ENCODE peak calls at places on chromosomes 2 and 18, in seven cellular contexts. One of them, this sample, is unnamed.

GRCh38 chr18:13621886-13622619 is 104.3 kb downstream of the FAM210A start:
- DNase-seq in AG10803: no peak
- DNase-seq in progenitor cell of endocrine pancreas: no peak
- DNase-seq in C1 segment of cervical spinal cord: no peak
- DNase-seq in SHP77 treated with DMSO at 0.1 percent for 48 hours: no peak
- DNase-seq in dermis blood vessel endothelial cell: no peak
- DNase-seq in activated CD4-positive, alpha-beta T cell treated with anti-CD3 and anti-CD28 coated beads, Interleukin-2, amount 50 U/mL, for 48 hours: no peak
- DNase-seq in this sample: no peak

GRCh38 chr2:33108483-33109443 is 162.0 kb downstream of the LTBP1 start:
- DNase-seq in AG10803: peak
- DNase-seq in progenitor cell of endocrine pancreas: no peak
- DNase-seq in C1 segment of cervical spinal cord: no peak
- DNase-seq in SHP77 treated with DMSO at 0.1 percent for 48 hours: no peak
- DNase-seq in dermis blood vessel endothelial cell: peak
- DNase-seq in activated CD4-positive, alpha-beta T cell treated with anti-CD3 and anti-CD28 coated beads, Interleukin-2, amount 50 U/mL, for 48 hours: no peak
- DNase-seq in this sample: peak

GRCh38 chr2:178479758-178480226 is 465 bp upstream of the PLEKHA3 start:
- DNase-seq in AG10803: no peak
- DNase-seq in progenitor cell of endocrine pancreas: no peak
- DNase-seq in C1 segment of cervical spinal cord: no peak
- DNase-seq in SHP77 treated with DMSO at 0.1 percent for 48 hours: no peak
- DNase-seq in dermis blood vessel endothelial cell: no peak
- DNase-seq in activated CD4-positive, alpha-beta T cell treated with anti-CD3 and anti-CD28 coated beads, Interleukin-2, amount 50 U/mL, for 48 hours: no peak
- DNase-seq in this sample: no peak

GRCh38 chr18:47077111-47077510 is 41.7 kb upstream of the ELOA2 start:
- DNase-seq in AG10803: no peak
- DNase-seq in progenitor cell of endocrine pancreas: no peak
- DNase-seq in C1 segment of cervical spinal cord: no peak
- DNase-seq in SHP77 treated with DMSO at 0.1 percent for 48 hours: no peak
- DNase-seq in dermis blood vessel endothelial cell: no peak
- DNase-seq in activated CD4-positive, alpha-beta T cell treated with anti-CD3 and anti-CD28 coated beads, Interleukin-2, amount 50 U/mL, for 48 hours: no peak
- DNase-seq in this sample: no peak

GRCh38 chr2:142435847-142436246 is 305.0 kb upstream of the LRP1B start:
- DNase-seq in AG10803: no peak
- DNase-seq in progenitor cell of endocrine pancreas: no peak
- DNase-seq in C1 segment of cervical spinal cord: no peak
- DNase-seq in SHP77 treated with DMSO at 0.1 percent for 48 hours: no peak
- DNase-seq in dermis blood vessel endothelial cell: no peak
- DNase-seq in activated CD4-positive, alpha-beta T cell treated with anti-CD3 and anti-CD28 coated beads, Interleukin-2, amount 50 U/mL, for 48 hours: no peak
- DNase-seq in this sample: no peak

GRCh38 chr2:169162613-169163012 is 93.2 kb downstream of the DHRS9 start:
- DNase-seq in AG10803: no peak
- DNase-seq in progenitor cell of endocrine pancreas: no peak
- DNase-seq in C1 segment of cervical spinal cord: no peak
- DNase-seq in SHP77 treated with DMSO at 0.1 percent for 48 hours: no peak
- DNase-seq in dermis blood vessel endothelial cell: no peak
- DNase-seq in activated CD4-positive, alpha-beta T cell treated with anti-CD3 and anti-CD28 coated beads, Interleukin-2, amount 50 U/mL, for 48 hours: no peak
- DNase-seq in this sample: no peak

GRCh38 chr18:8982416-8983183 is 119.9 kb upstream of the NDUFV2 start:
- DNase-seq in AG10803: peak
- DNase-seq in progenitor cell of endocrine pancreas: no peak
- DNase-seq in C1 segment of cervical spinal cord: no peak
- DNase-seq in SHP77 treated with DMSO at 0.1 percent for 48 hours: peak
- DNase-seq in dermis blood vessel endothelial cell: peak
- DNase-seq in activated CD4-positive, alpha-beta T cell treated with anti-CD3 and anti-CD28 coated beads, Interleukin-2, amount 50 U/mL, for 48 hours: no peak
- DNase-seq in this sample: peak

GRCh38 chr18:14933049-14933851 is 185.3 kb downstream of the ANKRD30B start:
- DNase-seq in AG10803: no peak
- DNase-seq in progenitor cell of endocrine pancreas: no peak
- DNase-seq in C1 segment of cervical spinal cord: no peak
- DNase-seq in SHP77 treated with DMSO at 0.1 percent for 48 hours: no peak
- DNase-seq in dermis blood vessel endothelial cell: no peak
- DNase-seq in activated CD4-positive, alpha-beta T cell treated with anti-CD3 and anti-CD28 coated beads, Interleukin-2, amount 50 U/mL, for 48 hours: no peak
- DNase-seq in this sample: no peak

GRCh38 chr2:198945496-198945895 is 512.2 kb downstream of the SATB2 start:
- DNase-seq in AG10803: no peak
- DNase-seq in progenitor cell of endocrine pancreas: no peak
- DNase-seq in C1 segment of cervical spinal cord: no peak
- DNase-seq in SHP77 treated with DMSO at 0.1 percent for 48 hours: no peak
- DNase-seq in dermis blood vessel endothelial cell: no peak
- DNase-seq in activated CD4-positive, alpha-beta T cell treated with anti-CD3 and anti-CD28 coated beads, Interleukin-2, amount 50 U/mL, for 48 hours: no peak
- DNase-seq in this sample: no peak

GRCh38 chr2:46306988-46307655 is 9.9 kb downstream of the EPAS1 start:
- DNase-seq in AG10803: no peak
- DNase-seq in progenitor cell of endocrine pancreas: no peak
- DNase-seq in C1 segment of cervical spinal cord: no peak
- DNase-seq in SHP77 treated with DMSO at 0.1 percent for 48 hours: no peak
- DNase-seq in dermis blood vessel endothelial cell: no peak
- DNase-seq in activated CD4-positive, alpha-beta T cell treated with anti-CD3 and anti-CD28 coated beads, Interleukin-2, amount 50 U/mL, for 48 hours: no peak
- DNase-seq in this sample: no peak

GRCh38 chr18:993560-993959 is 88.9 kb downstream of the ADCYAP1 start:
- DNase-seq in AG10803: no peak
- DNase-seq in progenitor cell of endocrine pancreas: no peak
- DNase-seq in C1 segment of cervical spinal cord: no peak
- DNase-seq in SHP77 treated with DMSO at 0.1 percent for 48 hours: no peak
- DNase-seq in dermis blood vessel endothelial cell: no peak
- DNase-seq in activated CD4-positive, alpha-beta T cell treated with anti-CD3 and anti-CD28 coated beads, Interleukin-2, amount 50 U/mL, for 48 hours: no peak
- DNase-seq in this sample: no peak

GRCh38 chr18:69531973-69532372 is 131.3 kb downstream of the DOK6 start:
- DNase-seq in AG10803: no peak
- DNase-seq in progenitor cell of endocrine pancreas: no peak
- DNase-seq in C1 segment of cervical spinal cord: no peak
- DNase-seq in SHP77 treated with DMSO at 0.1 percent for 48 hours: no peak
- DNase-seq in dermis blood vessel endothelial cell: no peak
- DNase-seq in activated CD4-positive, alpha-beta T cell treated with anti-CD3 and anti-CD28 coated beads, Interleukin-2, amount 50 U/mL, for 48 hours: no peak
- DNase-seq in this sample: no peak

GRCh38 chr2:187573722-187574121 is 19.5 kb upstream of the TFPI start:
- DNase-seq in AG10803: no peak
- DNase-seq in progenitor cell of endocrine pancreas: no peak
- DNase-seq in C1 segment of cervical spinal cord: no peak
- DNase-seq in SHP77 treated with DMSO at 0.1 percent for 48 hours: no peak
- DNase-seq in dermis blood vessel endothelial cell: no peak
- DNase-seq in activated CD4-positive, alpha-beta T cell treated with anti-CD3 and anti-CD28 coated beads, Interleukin-2, amount 50 U/mL, for 48 hours: no peak
- DNase-seq in this sample: no peak

GRCh38 chr2:175630319-175631246 is 371.5 kb downstream of the LNPK start:
- DNase-seq in AG10803: no peak
- DNase-seq in progenitor cell of endocrine pancreas: no peak
- DNase-seq in C1 segment of cervical spinal cord: no peak
- DNase-seq in SHP77 treated with DMSO at 0.1 percent for 48 hours: peak
- DNase-seq in dermis blood vessel endothelial cell: no peak
- DNase-seq in activated CD4-positive, alpha-beta T cell treated with anti-CD3 and anti-CD28 coated beads, Interleukin-2, amount 50 U/mL, for 48 hours: no peak
- DNase-seq in this sample: no peak